ENCODE peak calls at places on chromosomes 5 and 9, in nine cellular contexts. Z, R, O, I, H, S, K, W and Q are unnamed samples.

GRCh38 chr5:69432412-69433206 is 17.7 kb downstream of the MARVELD2 start:
- DNase-seq in Z (no peak), R (no peak), O (no peak), I (no peak), H (no peak), S (no peak), K (no peak), W (no peak), Q (no peak)

GRCh38 chr5:127206320-127207113 is 84.1 kb upstream of the MEGF10 start:
- DNase-seq in Z (no peak), R (no peak), O (peak), I (peak), H (peak), S (no peak), K (no peak), W (no peak), Q (no peak)

GRCh38 chr5:133247145-133247709 is 195.4 kb downstream of the HSPA4 start:
- DNase-seq in Z (no peak), R (no peak), O (no peak), I (no peak), H (no peak), S (no peak), K (no peak), W (no peak), Q (no peak)

GRCh38 chr5:60649288-60649917 is 50.6 kb downstream of the DEPDC1B start:
- DNase-seq in Z (no peak), R (no peak), O (no peak), I (peak), H (peak), S (no peak), K (peak), W (no peak), Q (no peak)

GRCh38 chr9:118302721-118303120 is 598.5 kb downstream of the TLR4 start:
- DNase-seq in Z (no peak), R (no peak), O (no peak), I (no peak), H (no peak), S (no peak), K (no peak), W (no peak), Q (no peak)

GRCh38 chr9:116800074-116800473 is 113.0 kb downstream of the TRIM32 start:
- DNase-seq in Z (no peak), R (no peak), O (no peak), I (no peak), H (no peak), S (no peak), K (no peak), W (no peak), Q (no peak)

GRCh38 chr9:137986268-137987099 is 108.9 kb downstream of the CACNA1B start:
- DNase-seq in Z (no peak), R (peak), O (no peak), I (peak), H (no peak), S (no peak), K (no peak), W (no peak), Q (peak)

GRCh38 chr5:73912755-73913365 is 286.9 kb downstream of the ARHGEF28 start:
- DNase-seq in Z (no peak), R (no peak), O (no peak), I (peak), H (no peak), S (no peak), K (no peak), W (no peak), Q (no peak)

GRCh38 chr9:86598411-86599239 is 244.4 kb upstream of the TUT7 start:
- DNase-seq in Z (no peak), R (no peak), O (no peak), I (no peak), H (no peak), S (no peak), K (no peak), W (no peak), Q (no peak)

GRCh38 chr9:104329245-104329644 is 174.8 kb upstream of the OR13F1 start:
- DNase-seq in Z (no peak), R (no peak), O (no peak), I (no peak), H (no peak), S (no peak), K (no peak), W (no peak), Q (no peak)

GRCh38 chr5:172102913-172103629 is 85.0 kb downstream of the STK10 start:
- DNase-seq in Z (peak), R (no peak), O (peak), I (peak), H (peak), S (peak), K (no peak), W (no peak), Q (peak)

DNA sequence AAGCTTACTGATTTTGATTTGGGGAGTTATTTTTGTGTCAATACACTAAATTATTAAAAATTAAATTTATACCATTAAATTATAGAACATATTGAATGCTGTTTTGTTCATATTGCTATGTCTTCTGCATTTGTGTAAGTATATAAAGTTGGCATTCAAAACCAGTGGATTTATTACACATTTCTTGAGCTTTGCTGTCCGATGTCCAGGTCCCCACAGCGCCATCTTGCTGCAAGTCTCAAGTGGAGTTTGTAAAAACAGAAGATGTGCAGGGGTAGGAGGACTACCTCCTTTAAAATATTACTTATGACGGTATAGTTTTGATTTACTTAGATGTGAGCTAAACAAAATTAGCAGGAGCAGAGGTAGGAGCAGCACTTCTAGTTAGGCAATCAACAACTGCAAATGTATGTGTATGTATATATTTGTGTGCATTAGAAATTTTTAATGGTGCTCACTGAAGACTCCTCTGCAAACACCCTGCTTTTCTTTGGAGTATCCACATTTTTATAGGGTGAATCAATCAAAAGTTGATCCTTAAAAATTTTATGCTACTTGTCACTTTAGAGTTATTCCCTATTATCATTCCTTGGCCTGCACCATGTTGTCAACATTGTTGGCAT is 37.4 kb downstream of the CPEB4 start:
- DNase-seq in Z (no peak), R (no peak), O (no peak), I (peak), H (peak), S (peak), K (no peak), W (no peak), Q (no peak)
- TF ChIP-seq CTCF in Z (no peak), R (peak), O (peak), I (peak), H (peak), S (peak), K (peak), W (peak), Q (peak)

DNA sequence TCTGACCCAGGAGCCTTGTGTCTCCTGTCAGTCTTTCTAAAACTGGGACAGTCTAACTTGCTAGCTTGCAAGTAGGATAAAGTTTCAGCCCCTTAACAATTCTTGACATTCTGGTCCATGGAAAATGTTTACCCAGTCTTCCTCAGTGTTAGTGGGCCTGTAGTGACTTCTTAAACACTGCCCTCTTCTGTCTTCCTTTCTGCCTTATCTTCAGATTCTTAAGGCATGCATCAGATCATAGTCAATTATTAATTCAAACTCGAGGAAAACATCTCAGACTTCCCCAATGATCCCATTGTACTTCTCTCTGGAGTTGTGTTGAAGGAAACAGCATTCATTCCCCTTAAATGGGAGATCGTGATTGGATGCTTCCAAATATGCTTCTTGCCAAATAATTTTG is 1199.8 kb downstream of the DTWD2 start:
- DNase-seq in Z (no peak), R (no peak), O (no peak), I (peak), H (no peak), S (no peak), K (no peak), W (no peak), Q (no peak)
- TF ChIP-seq CTCF in Z (no peak), R (no peak), O (no peak), I (peak), H (no peak), S (no peak), K (no peak), W (no peak), Q (peak)

GRCh38 chr9:131237311-131237710 is 39.0 kb downstream of the FAM78A start:
- DNase-seq in Z (no peak), R (no peak), O (no peak), I (no peak), H (no peak), S (no peak), K (no peak), W (no peak), Q (no peak)
- TF ChIP-seq CTCF in Z (no peak), R (no peak), O (no peak), I (no peak), H (no peak), S (no peak), K (no peak), W (no peak), Q (no peak)

GRCh38 chr9:38039907-38040682 is 28.9 kb downstream of the SHB start:
- DNase-seq in Z (no peak), R (no peak), O (no peak), I (no peak), H (no peak), S (no peak), K (no peak), W (no peak), Q (no peak)
- TF ChIP-seq CTCF in Z (no peak), R (no peak), O (no peak), I (no peak), H (no peak), S (no peak), K (no peak), W (no peak), Q (no peak)

DNA sequence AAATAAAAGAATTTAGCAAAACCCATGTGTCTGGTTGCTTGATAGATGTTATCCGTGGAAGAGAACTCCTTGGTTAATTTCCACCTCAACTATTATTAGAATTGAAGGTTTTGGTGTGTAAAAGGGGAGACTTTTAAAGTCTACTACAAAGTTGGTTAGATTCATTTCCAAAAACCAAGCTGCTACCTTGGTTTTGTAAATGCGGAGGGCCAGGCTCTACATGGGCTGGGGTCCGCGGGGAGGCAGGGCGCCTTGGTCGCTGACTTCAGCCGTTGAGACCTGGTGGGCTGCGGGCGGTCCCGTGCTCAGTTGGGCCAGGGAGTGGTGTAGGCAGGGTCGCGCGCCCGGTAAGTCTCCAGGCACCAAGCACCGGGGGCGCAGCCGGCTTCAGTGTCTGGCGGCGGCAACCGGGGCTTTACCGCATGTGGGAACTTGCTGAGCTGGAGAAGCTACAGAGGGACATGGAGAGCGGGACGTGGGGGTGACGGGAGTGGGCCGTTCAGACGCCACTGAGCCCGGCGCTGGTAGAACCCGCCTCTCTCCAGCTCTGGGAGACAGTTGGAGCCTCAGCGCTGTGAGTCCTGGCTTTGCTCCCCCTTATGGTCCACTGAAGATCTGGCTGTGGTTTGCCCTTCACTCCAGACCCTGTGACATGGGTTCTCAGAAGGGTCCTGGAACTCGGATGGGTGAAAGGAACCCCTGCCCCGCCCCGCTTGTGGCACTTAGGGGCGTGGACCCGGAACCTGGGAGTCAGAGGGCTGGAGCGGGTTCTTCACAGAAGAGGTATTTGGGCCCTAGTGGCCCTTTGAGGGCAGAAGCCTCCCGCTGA is 11.8 kb downstream of the NR2F1 start:
- DNase-seq in Z (no peak), R (no peak), O (no peak), I (no peak), H (no peak), S (peak), K (peak), W (no peak), Q (no peak)
- TF ChIP-seq CTCF in Z (no peak), R (no peak), O (no peak), I (no peak), H (no peak), S (peak), K (no peak), W (no peak), Q (peak)